ENCODE peak calls at places on chromosomes 3 and 15, in nine cellular contexts. One of them, this sample, is unnamed.

GRCh38 chr3:151431940-151432339 is 28.9 kb downstream of the IGSF10 start:
- DNase-seq in bronchial epithelial cell: peak
- DNase-seq in NCI-H1694 treated with DMSO at 0.1 percent for 48 hours: no peak
- DNase-seq in GM13977: no peak
- DNase-seq in NCI-H1092 treated with DMSO at 0.1 percent for 48 hours: no peak
- DNase-seq in Calu3: peak
- DNase-seq in iPS DF 19.7: no peak
- DNase-seq in head of caudate nucleus: no peak
- DNase-seq in T-helper 1 cell: no peak
- DNase-seq in this sample: no peak

GRCh38 chr3:33882296-33882695 is 83.9 kb downstream of the PDCD6IP start:
- DNase-seq in Calu3: no peak
- DNase-seq in bronchial epithelial cell: no peak
- DNase-seq in GM13977: no peak
- DNase-seq in NCI-H1092 treated with DMSO at 0.1 percent for 48 hours: no peak
- DNase-seq in iPS DF 19.7: no peak
- DNase-seq in head of caudate nucleus: no peak
- DNase-seq in T-helper 1 cell: no peak
- DNase-seq in NCI-H1694 treated with DMSO at 0.1 percent for 48 hours: no peak
- DNase-seq in this sample: no peak

GRCh38 chr15:89893696-89894450 is at the start of gene AP3S2:
- DNase-seq in bronchial epithelial cell: peak
- DNase-seq in Calu3: peak
- DNase-seq in GM13977: peak
- DNase-seq in iPS DF 19.7: peak
- DNase-seq in T-helper 1 cell: peak
- DNase-seq in head of caudate nucleus: peak
- DNase-seq in NCI-H1092 treated with DMSO at 0.1 percent for 48 hours: peak
- DNase-seq in NCI-H1694 treated with DMSO at 0.1 percent for 48 hours: peak
- DNase-seq in this sample: peak

GRCh38 chr15:78049691-78050440 is 27.6 kb downstream of the TBC1D2B start:
- DNase-seq in head of caudate nucleus: peak
- DNase-seq in T-helper 1 cell: no peak
- DNase-seq in NCI-H1092 treated with DMSO at 0.1 percent for 48 hours: no peak
- DNase-seq in NCI-H1694 treated with DMSO at 0.1 percent for 48 hours: no peak
- DNase-seq in GM13977: peak
- DNase-seq in Calu3: no peak
- DNase-seq in bronchial epithelial cell: no peak
- DNase-seq in iPS DF 19.7: no peak
- DNase-seq in this sample: no peak

GRCh38 chr3:124545891-124546290 is 184.4 kb upstream of the UMPS start:
- DNase-seq in bronchial epithelial cell: no peak
- DNase-seq in Calu3: no peak
- DNase-seq in NCI-H1092 treated with DMSO at 0.1 percent for 48 hours: no peak
- DNase-seq in GM13977: no peak
- DNase-seq in T-helper 1 cell: no peak
- DNase-seq in NCI-H1694 treated with DMSO at 0.1 percent for 48 hours: no peak
- DNase-seq in iPS DF 19.7: no peak
- DNase-seq in head of caudate nucleus: no peak
- DNase-seq in this sample: no peak

GRCh38 chr3:5057857-5058324 is 64.2 kb upstream of the ARL8B start:
- DNase-seq in GM13977: peak
- DNase-seq in iPS DF 19.7: peak
- DNase-seq in T-helper 1 cell: peak
- DNase-seq in NCI-H1092 treated with DMSO at 0.1 percent for 48 hours: peak
- DNase-seq in NCI-H1694 treated with DMSO at 0.1 percent for 48 hours: peak
- DNase-seq in head of caudate nucleus: peak
- DNase-seq in bronchial epithelial cell: peak
- DNase-seq in Calu3: peak
- DNase-seq in this sample: no peak

GRCh38 chr3:135083756-135084155 is 288.7 kb downstream of the EPHB1 start:
- DNase-seq in Calu3: no peak
- DNase-seq in iPS DF 19.7: no peak
- DNase-seq in head of caudate nucleus: peak
- DNase-seq in bronchial epithelial cell: no peak
- DNase-seq in NCI-H1092 treated with DMSO at 0.1 percent for 48 hours: no peak
- DNase-seq in T-helper 1 cell: no peak
- DNase-seq in NCI-H1694 treated with DMSO at 0.1 percent for 48 hours: no peak
- DNase-seq in GM13977: no peak
- DNase-seq in this sample: no peak

GRCh38 chr3:174430986-174431385 is 428.1 kb upstream of the NAALADL2 start:
- DNase-seq in Calu3: no peak
- DNase-seq in GM13977: no peak
- DNase-seq in NCI-H1694 treated with DMSO at 0.1 percent for 48 hours: no peak
- DNase-seq in NCI-H1092 treated with DMSO at 0.1 percent for 48 hours: no peak
- DNase-seq in T-helper 1 cell: no peak
- DNase-seq in bronchial epithelial cell: no peak
- DNase-seq in head of caudate nucleus: no peak
- DNase-seq in iPS DF 19.7: no peak
- DNase-seq in this sample: no peak

GRCh38 chr3:153295906-153296305 is 133.9 kb downstream of the RAP2B start:
- DNase-seq in NCI-H1694 treated with DMSO at 0.1 percent for 48 hours: no peak
- DNase-seq in NCI-H1092 treated with DMSO at 0.1 percent for 48 hours: no peak
- DNase-seq in head of caudate nucleus: no peak
- DNase-seq in Calu3: no peak
- DNase-seq in GM13977: no peak
- DNase-seq in bronchial epithelial cell: no peak
- DNase-seq in iPS DF 19.7: no peak
- DNase-seq in T-helper 1 cell: no peak
- DNase-seq in this sample: no peak

GRCh38 chr15:63054281-63054683 is 11.7 kb downstream of the TPM1 start:
- DNase-seq in NCI-H1092 treated with DMSO at 0.1 percent for 48 hours: no peak
- DNase-seq in bronchial epithelial cell: no peak
- DNase-seq in NCI-H1694 treated with DMSO at 0.1 percent for 48 hours: no peak
- DNase-seq in GM13977: no peak
- DNase-seq in head of caudate nucleus: no peak
- DNase-seq in T-helper 1 cell: no peak
- DNase-seq in Calu3: no peak
- DNase-seq in iPS DF 19.7: no peak
- DNase-seq in this sample: no peak

GRCh38 chr3:43185656-43186375 is 79.9 kb upstream of the POMGNT2 start:
- DNase-seq in Calu3: no peak
- DNase-seq in head of caudate nucleus: no peak
- DNase-seq in NCI-H1092 treated with DMSO at 0.1 percent for 48 hours: no peak
- DNase-seq in bronchial epithelial cell: no peak
- DNase-seq in iPS DF 19.7: no peak
- DNase-seq in NCI-H1694 treated with DMSO at 0.1 percent for 48 hours: no peak
- DNase-seq in GM13977: no peak
- DNase-seq in T-helper 1 cell: no peak
- DNase-seq in this sample: no peak

GRCh38 chr3:108345492-108346205 is 49.3 kb downstream of the HHLA2 start:
- DNase-seq in head of caudate nucleus: no peak
- DNase-seq in iPS DF 19.7: no peak
- DNase-seq in NCI-H1694 treated with DMSO at 0.1 percent for 48 hours: no peak
- DNase-seq in T-helper 1 cell: no peak
- DNase-seq in bronchial epithelial cell: no peak
- DNase-seq in GM13977: no peak
- DNase-seq in NCI-H1092 treated with DMSO at 0.1 percent for 48 hours: no peak
- DNase-seq in Calu3: peak
- DNase-seq in this sample: no peak